ENCODE peak calls at places on chromosomes 3 and 15, in eight cellular contexts. One of them, this sample, is unnamed.

GRCh38 chr15:38818156-38818745 is 253.6 kb upstream of the RASGRP1 start:
- DNase-seq in iPS-NIHi11: peak; percentile 29
- DNase-seq in HT1080: no peak
- DNase-seq in iris pigment epithelial cell: no peak
- DNase-seq in caudate nucleus: peak; percentile 11
- DNase-seq in fibroblast of lung: no peak
- DNase-seq in frontal cortex: no peak
- DNase-seq in Peyer's patch: no peak
- DNase-seq in this sample: no peak

GRCh38 chr15:47803767-47804166 is 86.5 kb downstream of the SEMA6D start:
- DNase-seq in fibroblast of lung: peak; percentile 4
- DNase-seq in caudate nucleus: no peak
- DNase-seq in iris pigment epithelial cell: peak; percentile 12
- DNase-seq in HT1080: no peak
- DNase-seq in Peyer's patch: no peak
- DNase-seq in iPS-NIHi11: no peak
- DNase-seq in frontal cortex: no peak
- DNase-seq in this sample: no peak

GRCh38 chr3:49869525-49870126 is at the start of gene CAMKV:
- DNase-seq in HT1080: no peak
- DNase-seq in frontal cortex: peak; percentile 53
- DNase-seq in iris pigment epithelial cell: no peak
- DNase-seq in fibroblast of lung: no peak
- DNase-seq in caudate nucleus: peak; percentile 27
- DNase-seq in Peyer's patch: no peak
- DNase-seq in iPS-NIHi11: peak; percentile 92
- DNase-seq in this sample: no peak

GRCh38 chr3:167798443-167798842 is 62.9 kb downstream of the SERPINI1 start:
- DNase-seq in fibroblast of lung: no peak
- DNase-seq in iPS-NIHi11: no peak
- DNase-seq in Peyer's patch: no peak
- DNase-seq in frontal cortex: no peak
- DNase-seq in HT1080: no peak
- DNase-seq in caudate nucleus: no peak
- DNase-seq in iris pigment epithelial cell: no peak
- DNase-seq in this sample: no peak

GRCh38 chr3:155334897-155335883 is 41.7 kb upstream of the STRIT1 start:
- DNase-seq in Peyer's patch: no peak
- DNase-seq in iris pigment epithelial cell: peak; percentile 28
- DNase-seq in frontal cortex: no peak
- DNase-seq in fibroblast of lung: no peak
- DNase-seq in iPS-NIHi11: no peak
- DNase-seq in caudate nucleus: no peak
- DNase-seq in HT1080: peak; percentile 71
- DNase-seq in this sample: no peak

GRCh38 chr3:25584011-25584789 is 80.5 kb downstream of the TOP2B start:
- DNase-seq in HT1080: no peak
- DNase-seq in iris pigment epithelial cell: no peak
- DNase-seq in Peyer's patch: no peak
- DNase-seq in iPS-NIHi11: no peak
- DNase-seq in frontal cortex: no peak
- DNase-seq in caudate nucleus: no peak
- DNase-seq in fibroblast of lung: no peak
- DNase-seq in this sample: no peak

GRCh38 chr3:194326192-194327029 is 24.7 kb downstream of the CPN2 start:
- DNase-seq in iris pigment epithelial cell: peak; percentile 8
- DNase-seq in Peyer's patch: no peak
- DNase-seq in caudate nucleus: no peak
- DNase-seq in frontal cortex: no peak
- DNase-seq in iPS-NIHi11: no peak
- DNase-seq in HT1080: peak; percentile 36
- DNase-seq in fibroblast of lung: peak; percentile 58
- DNase-seq in this sample: no peak

GRCh38 chr3:152190636-152191183 is 78.0 kb upstream of the MBNL1 start:
- DNase-seq in Peyer's patch: no peak
- DNase-seq in fibroblast of lung: no peak
- DNase-seq in iris pigment epithelial cell: no peak
- DNase-seq in frontal cortex: no peak
- DNase-seq in iPS-NIHi11: no peak
- DNase-seq in HT1080: no peak
- DNase-seq in caudate nucleus: no peak
- DNase-seq in this sample: no peak

GRCh38 chr3:141412087-141412935 is 44.0 kb downstream of the ZBTB38 start:
- DNase-seq in fibroblast of lung: peak; percentile 95
- DNase-seq in iPS-NIHi11: peak; percentile 50
- DNase-seq in iris pigment epithelial cell: peak; percentile 94
- DNase-seq in HT1080: no peak
- DNase-seq in frontal cortex: no peak
- DNase-seq in caudate nucleus: peak; percentile 15
- DNase-seq in Peyer's patch: peak; percentile 85
- DNase-seq in this sample: peak; percentile 31

GRCh38 chr3:129001817-129002572 is 891 bp downstream of the EFCC1 start:
- DNase-seq in iPS-NIHi11: peak; percentile 54
- DNase-seq in Peyer's patch: no peak
- DNase-seq in fibroblast of lung: no peak
- DNase-seq in frontal cortex: no peak
- DNase-seq in HT1080: no peak
- DNase-seq in caudate nucleus: no peak
- DNase-seq in iris pigment epithelial cell: no peak
- DNase-seq in this sample: no peak

GRCh38 chr3:122366379-122366749 is 16.7 kb downstream of the MIX23 start:
- DNase-seq in iPS-NIHi11: no peak
- DNase-seq in frontal cortex: no peak
- DNase-seq in HT1080: no peak
- DNase-seq in iris pigment epithelial cell: no peak
- DNase-seq in Peyer's patch: no peak
- DNase-seq in fibroblast of lung: no peak
- DNase-seq in caudate nucleus: no peak
- DNase-seq in this sample: no peak

GRCh38 chr3:23809840-23810341 is 4.1 kb downstream of the UBE2E1 start:
- DNase-seq in iPS-NIHi11: no peak
- DNase-seq in caudate nucleus: no peak
- DNase-seq in Peyer's patch: no peak
- DNase-seq in frontal cortex: no peak
- DNase-seq in iris pigment epithelial cell: no peak
- DNase-seq in fibroblast of lung: no peak
- DNase-seq in HT1080: no peak
- DNase-seq in this sample: no peak

GRCh38 chr3:73955671-73956070 is 330.9 kb upstream of the PDZRN3 start:
- DNase-seq in Peyer's patch: no peak
- DNase-seq in frontal cortex: no peak
- DNase-seq in caudate nucleus: no peak
- DNase-seq in iPS-NIHi11: no peak
- DNase-seq in iris pigment epithelial cell: no peak
- DNase-seq in fibroblast of lung: no peak
- DNase-seq in HT1080: no peak
- DNase-seq in this sample: no peak

GRCh38 chr3:166303685-166304084 is 466.5 kb upstream of the BCHE start:
- DNase-seq in iPS-NIHi11: no peak
- DNase-seq in HT1080: no peak
- DNase-seq in frontal cortex: no peak
- DNase-seq in Peyer's patch: no peak
- DNase-seq in fibroblast of lung: no peak
- DNase-seq in caudate nucleus: no peak
- DNase-seq in iris pigment epithelial cell: no peak
- DNase-seq in this sample: no peak

GRCh38 chr15:29045717-29046116 is 159.9 kb downstream of the APBA2 start:
- DNase-seq in Peyer's patch: no peak
- DNase-seq in HT1080: peak; percentile 82
- DNase-seq in iPS-NIHi11: no peak
- DNase-seq in iris pigment epithelial cell: peak; percentile 71
- DNase-seq in fibroblast of lung: peak; percentile 37
- DNase-seq in caudate nucleus: no peak
- DNase-seq in frontal cortex: peak; percentile 46
- DNase-seq in this sample: peak; percentile 64

GRCh38 chr3:145704020-145704419 is 457.0 kb downstream of the PLOD2 start:
- DNase-seq in HT1080: peak; percentile 66
- DNase-seq in fibroblast of lung: peak; percentile 24
- DNase-seq in Peyer's patch: no peak
- DNase-seq in iris pigment epithelial cell: peak; percentile 47
- DNase-seq in iPS-NIHi11: no peak
- DNase-seq in caudate nucleus: no peak
- DNase-seq in frontal cortex: no peak
- DNase-seq in this sample: no peak

GRCh38 chr3:8278448-8278847 is 223.2 kb upstream of the LMCD1 start:
- DNase-seq in frontal cortex: no peak
- DNase-seq in HT1080: peak; percentile 32
- DNase-seq in caudate nucleus: no peak
- DNase-seq in iPS-NIHi11: no peak
- DNase-seq in iris pigment epithelial cell: no peak
- DNase-seq in Peyer's patch: no peak
- DNase-seq in fibroblast of lung: no peak
- DNase-seq in this sample: no peak

GRCh38 chr15:80234883-80235282 is 17.1 kb downstream of the CTXND1 start:
- DNase-seq in iPS-NIHi11: peak; percentile 66
- DNase-seq in caudate nucleus: no peak
- DNase-seq in iris pigment epithelial cell: peak; percentile 31
- DNase-seq in fibroblast of lung: peak; percentile 32
- DNase-seq in Peyer's patch: peak; percentile 66
- DNase-seq in frontal cortex: no peak
- DNase-seq in HT1080: peak; percentile 39
- DNase-seq in this sample: no peak

GRCh38 chr3:110473405-110473804 is 598.2 kb upstream of the NECTIN3 start:
- DNase-seq in frontal cortex: no peak
- DNase-seq in Peyer's patch: no peak
- DNase-seq in HT1080: no peak
- DNase-seq in iPS-NIHi11: no peak
- DNase-seq in iris pigment epithelial cell: no peak
- DNase-seq in fibroblast of lung: no peak
- DNase-seq in caudate nucleus: no peak
- DNase-seq in this sample: no peak

GRCh38 chr3:142502187-142502985 is 54.5 kb upstream of the XRN1 start:
- DNase-seq in Peyer's patch: no peak
- DNase-seq in frontal cortex: no peak
- DNase-seq in fibroblast of lung: no peak
- DNase-seq in HT1080: no peak
- DNase-seq in iris pigment epithelial cell: no peak
- DNase-seq in iPS-NIHi11: no peak
- DNase-seq in caudate nucleus: no peak
- DNase-seq in this sample: no peak

GRCh38 chr3:71299160-71299559 is 284.4 kb downstream of the FOXP1 start:
- DNase-seq in HT1080: no peak
- DNase-seq in iris pigment epithelial cell: no peak
- DNase-seq in frontal cortex: no peak
- DNase-seq in Peyer's patch: no peak
- DNase-seq in fibroblast of lung: no peak
- DNase-seq in iPS-NIHi11: no peak
- DNase-seq in caudate nucleus: no peak
- DNase-seq in this sample: no peak

GRCh38 chr3:72338942-72339749 is 509.1 kb downstream of the SHQ1 start:
- DNase-seq in caudate nucleus: peak; percentile 21
- DNase-seq in fibroblast of lung: peak; percentile 97
- DNase-seq in iPS-NIHi11: peak; percentile 58
- DNase-seq in Peyer's patch: no peak
- DNase-seq in frontal cortex: peak; percentile 58
- DNase-seq in HT1080: peak; percentile 91
- DNase-seq in iris pigment epithelial cell: peak; percentile 99
- DNase-seq in this sample: peak; percentile 89

GRCh38 chr3:39191103-39191502 is 1.3 kb downstream of the XIRP1 start:
- DNase-seq in iPS-NIHi11: no peak
- DNase-seq in iris pigment epithelial cell: no peak
- DNase-seq in caudate nucleus: no peak
- DNase-seq in fibroblast of lung: no peak
- DNase-seq in Peyer's patch: no peak
- DNase-seq in HT1080: no peak
- DNase-seq in frontal cortex: no peak
- DNase-seq in this sample: no peak

GRCh38 chr3:156812521-156813335 is 13.4 kb upstream of the LEKR1 start:
- DNase-seq in fibroblast of lung: peak; percentile 53
- DNase-seq in iris pigment epithelial cell: peak; percentile 70
- DNase-seq in Peyer's patch: peak; percentile 59
- DNase-seq in caudate nucleus: no peak
- DNase-seq in iPS-NIHi11: peak; percentile 35
- DNase-seq in frontal cortex: no peak
- DNase-seq in HT1080: no peak
- DNase-seq in this sample: no peak

GRCh38 chr15:63396546-63396939 is 14.9 kb upstream of the CA12 start:
- DNase-seq in iris pigment epithelial cell: no peak
- DNase-seq in iPS-NIHi11: peak; percentile 52
- DNase-seq in fibroblast of lung: no peak
- DNase-seq in HT1080: no peak
- DNase-seq in caudate nucleus: no peak
- DNase-seq in frontal cortex: no peak
- DNase-seq in Peyer's patch: no peak
- DNase-seq in this sample: no peak

GRCh38 chr3:101414121-101414520 is 93.7 kb upstream of the IMPG2 start:
- DNase-seq in fibroblast of lung: no peak
- DNase-seq in iris pigment epithelial cell: no peak
- DNase-seq in frontal cortex: no peak
- DNase-seq in caudate nucleus: no peak
- DNase-seq in iPS-NIHi11: no peak
- DNase-seq in HT1080: no peak
- DNase-seq in Peyer's patch: no peak
- DNase-seq in this sample: no peak

GRCh38 chr3:151265166-151265565 is 13.2 kb downstream of the P2RY14 start:
- DNase-seq in Peyer's patch: no peak
- DNase-seq in caudate nucleus: no peak
- DNase-seq in frontal cortex: no peak
- DNase-seq in HT1080: no peak
- DNase-seq in iris pigment epithelial cell: no peak
- DNase-seq in iPS-NIHi11: no peak
- DNase-seq in fibroblast of lung: no peak
- DNase-seq in this sample: no peak

GRCh38 chr3:18308096-18308495 is 117.0 kb downstream of the SATB1 start:
- DNase-seq in frontal cortex: no peak
- DNase-seq in iPS-NIHi11: no peak
- DNase-seq in Peyer's patch: no peak
- DNase-seq in HT1080: no peak
- DNase-seq in caudate nucleus: no peak
- DNase-seq in fibroblast of lung: no peak
- DNase-seq in iris pigment epithelial cell: no peak
- DNase-seq in this sample: peak; percentile 53

GRCh38 chr3:59326246-59327024 is 276.6 kb upstream of the CFAP20DC start:
- DNase-seq in iris pigment epithelial cell: no peak
- DNase-seq in HT1080: no peak
- DNase-seq in iPS-NIHi11: peak; percentile 34
- DNase-seq in fibroblast of lung: no peak
- DNase-seq in Peyer's patch: no peak
- DNase-seq in frontal cortex: no peak
- DNase-seq in caudate nucleus: no peak
- DNase-seq in this sample: no peak

GRCh38 chr15:45276851-45277250 is 24.8 kb downstream of the SLC28A2 start:
- DNase-seq in Peyer's patch: no peak
- DNase-seq in iris pigment epithelial cell: peak; percentile 22
- DNase-seq in HT1080: peak; percentile 23
- DNase-seq in iPS-NIHi11: peak; percentile 22
- DNase-seq in frontal cortex: peak; percentile 39
- DNase-seq in fibroblast of lung: peak; percentile 45
- DNase-seq in caudate nucleus: no peak
- DNase-seq in this sample: peak; percentile 44

GRCh38 chr3:150412599-150413069 is 4.5 kb downstream of the TSC22D2 start:
- DNase-seq in Peyer's patch: no peak
- DNase-seq in HT1080: peak; percentile 76
- DNase-seq in fibroblast of lung: peak; percentile 92
- DNase-seq in frontal cortex: peak; percentile 31
- DNase-seq in caudate nucleus: no peak
- DNase-seq in iPS-NIHi11: no peak
- DNase-seq in iris pigment epithelial cell: peak; percentile 96
- DNase-seq in this sample: peak; percentile 32

This sample was measured in foreskin melanocyte.